ENCODE peak calls at places on chromosomes 4 and X, in eight cellular contexts. F is IMR-90, W is SK-N-SH, T is astrocyte of the spinal cord, U is OCI-LY7, Y is lower leg skin, Q is choroid plexus epithelial cell, G is Peyer's patch. D is an unnamed sample.

GRCh38 chr4:104494822-104495559 is at the start of gene CXXC4:
- DNase-seq in F (peak; percentile 10), W (peak; percentile 77), T (peak; percentile 63), U (no peak), Y (no peak), Q (peak; percentile 40), G (peak; percentile 78), D (peak; percentile 67)

GRCh38 chr4:157996061-157996460 is 176.8 kb downstream of the GASK1B start:
- DNase-seq in F (no peak), W (no peak), T (no peak), U (no peak), Y (no peak), Q (peak; percentile 33), G (no peak), D (no peak)

GRCh38 chrX:30888526-30889146 is 418 bp downstream of the TAB3 start:
- DNase-seq in F (no peak), W (no peak), T (no peak), U (no peak), Y (no peak), Q (peak; percentile 26), G (peak; percentile 53), D (peak; percentile 39)

GRCh38 chr4:186144180-186144579 is 39.7 kb downstream of the FAM149A start:
- DNase-seq in F (peak; percentile 21), W (peak; percentile 76), T (peak; percentile 47), U (no peak), Y (no peak), Q (peak; percentile 62), G (no peak), D (no peak)

GRCh38 chrX:9127991-9128390 is 94.1 kb upstream of the FAM9B start:
- DNase-seq in F (no peak), W (no peak), T (no peak), U (no peak), Y (no peak), Q (no peak), G (no peak), D (no peak)

GRCh38 chrX:19670854-19671620 is 155.7 kb upstream of the MAP3K15 start:
- DNase-seq in F (peak; percentile 79), W (peak; percentile 4), T (peak; percentile 84), U (no peak), Y (peak; percentile 15), Q (peak; percentile 61), G (peak; percentile 65), D (no peak)

GRCh38 chr4:76548704-76549103 is 113.7 kb downstream of the SHROOM3 start:
- DNase-seq in F (no peak), W (no peak), T (no peak), U (no peak), Y (no peak), Q (no peak), G (no peak), D (no peak)

GRCh38 chrX:151402719-151403390 is 5.8 kb downstream of the VMA21 start:
- DNase-seq in F (no peak), W (peak; percentile 34), T (no peak), U (no peak), Y (no peak), Q (no peak), G (no peak), D (no peak)

GRCh38 chr4:113636438-113636818 is 125.1 kb downstream of the CAMK2D start:
- DNase-seq in F (no peak), W (no peak), T (no peak), U (peak; percentile 84), Y (no peak), Q (no peak), G (no peak), D (peak; percentile 24)

GRCh38 chrX:48998391-48998790 is 3.7 kb downstream of the GRIPAP1 start:
- DNase-seq in F (no peak), W (no peak), T (no peak), U (no peak), Y (no peak), Q (no peak), G (no peak), D (no peak)

GRCh38 chr4:38242822-38243384 is 282.7 kb downstream of the PTTG2 start:
- DNase-seq in F (no peak), W (no peak), T (no peak), U (no peak), Y (no peak), Q (no peak), G (no peak), D (no peak)

GRCh38 chrX:119690921-119691716 is 1.8 kb downstream of the SEPTIN6 start:
- DNase-seq in F (peak; percentile 51), W (peak; percentile 34), T (no peak), U (no peak), Y (no peak), Q (no peak), G (no peak), D (no peak)

GRCh38 chrX:9339603-9340569 is 125.0 kb upstream of the TBL1X start:
- DNase-seq in F (no peak), W (no peak), T (no peak), U (no peak), Y (peak; percentile 16), Q (no peak), G (peak; percentile 67), D (no peak)

GRCh38 chrX:40096395-40097091 is 1.2 kb downstream of the BCOR start:
- DNase-seq in F (peak; percentile 45), W (peak; percentile 64), T (peak; percentile 56), U (peak; percentile 56), Y (no peak), Q (peak; percentile 58), G (peak; percentile 76), D (no peak)

DNA sequence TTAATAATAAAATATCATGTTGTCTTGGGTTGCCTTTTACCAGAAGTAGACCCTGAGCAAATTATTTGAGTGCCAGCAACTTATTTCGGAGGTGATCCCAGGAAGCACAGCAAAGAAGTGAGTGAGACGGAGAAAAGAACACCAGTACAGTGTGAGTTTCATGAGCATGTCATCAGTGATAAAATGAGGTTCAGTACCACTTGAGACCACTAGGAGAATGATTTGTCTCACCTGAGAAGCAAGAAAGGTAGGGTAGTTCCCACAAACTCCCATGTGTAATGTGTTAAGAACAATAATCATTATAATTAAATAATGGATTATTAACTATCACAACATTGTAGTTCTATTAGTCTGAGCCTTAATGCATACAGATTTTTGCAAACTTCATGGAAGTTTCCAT is 112.8 kb upstream of the DMD start:
- DNase-seq in F (no peak), W (no peak), T (no peak), U (no peak), Y (no peak), Q (no peak), G (no peak), D (no peak)
- TF ChIP-seq CTCF in F (no peak), W (peak; percentile 24), T (no peak), U (peak; percentile 38), Y (no peak), Q (no peak), G (no peak), D (no peak)

GRCh38 chr4:47662975-47663374 is 174.9 kb downstream of the CORIN start:
- DNase-seq in F (no peak), W (no peak), T (no peak), U (peak; percentile 43), Y (no peak), Q (no peak), G (no peak), D (no peak)
- TF ChIP-seq CTCF in F (peak; percentile 16), W (peak; percentile 55), T (peak; percentile 43), U (peak; percentile 76), Y (no peak), Q (peak; percentile 43), G (no peak), D (no peak)

DNA sequence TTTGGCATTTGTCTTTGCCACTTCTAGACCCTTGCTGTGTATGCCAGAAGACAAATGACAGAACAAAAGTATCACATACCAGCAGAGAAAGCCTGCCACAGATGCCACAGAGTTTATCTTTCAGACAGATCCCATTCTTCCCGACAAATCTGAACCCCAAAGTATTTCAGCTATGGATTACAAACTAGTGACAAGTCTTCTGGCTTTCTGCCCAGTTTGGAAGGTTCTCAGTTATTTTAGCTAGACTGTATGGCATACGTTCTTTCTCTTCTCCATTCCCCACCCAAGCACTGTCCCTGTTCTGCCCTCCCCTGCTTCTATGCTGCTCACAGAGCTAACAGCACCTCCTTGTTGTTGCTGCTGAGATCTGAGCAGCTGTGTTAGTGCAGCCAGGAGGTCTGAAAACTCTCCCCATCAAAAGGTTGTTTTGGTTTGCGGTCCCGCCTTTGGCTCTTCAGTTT is 236.7 kb downstream of the FRAS1 start:
- DNase-seq in F (peak; percentile 74), W (no peak), T (peak; percentile 88), U (no peak), Y (no peak), Q (peak; percentile 79), G (no peak), D (no peak)
- TF ChIP-seq CTCF in F (no peak), W (peak; percentile 45), T (peak; percentile 26), U (no peak), Y (no peak), Q (peak; percentile 31), G (no peak), D (no peak)

GRCh38 chrX:106171293-106171692 is 3.2 kb downstream of the PWWP3B start:
- DNase-seq in F (no peak), W (no peak), T (no peak), U (no peak), Y (no peak), Q (no peak), G (no peak), D (no peak)

GRCh38 chrX:106168107-106168506 is at the start of gene PWWP3B:
- DNase-seq in F (no peak), W (no peak), T (peak; percentile 71), U (no peak), Y (no peak), Q (peak; percentile 80), G (no peak), D (no peak)

DNA sequence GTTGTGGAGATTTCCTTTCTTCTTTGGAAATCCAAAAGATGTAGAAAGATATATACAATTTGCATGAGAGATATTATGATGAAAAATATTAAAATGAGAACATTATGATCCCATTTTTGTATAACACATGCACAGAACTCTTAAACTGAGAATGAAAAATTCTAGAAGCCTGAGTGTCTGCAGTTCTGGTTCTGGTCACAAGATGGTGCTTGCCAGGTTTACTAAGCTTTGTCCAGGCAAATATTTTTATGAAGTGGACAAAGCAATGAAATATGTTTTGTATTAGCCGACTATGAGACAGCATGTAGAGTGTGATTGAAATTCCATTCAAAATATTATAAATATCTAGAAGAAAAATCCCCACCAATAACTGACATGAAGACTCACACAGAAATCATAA is 2.2 kb downstream of the PWWP3B start:
- DNase-seq in F (no peak), W (peak; percentile 7), T (peak; percentile 52), U (no peak), Y (no peak), Q (peak; percentile 73), G (no peak), D (no peak)
- TF ChIP-seq CTCF in F (peak; percentile 28), W (peak; percentile 65), T (peak; percentile 68), U (peak; percentile 60), Y (no peak), Q (peak; percentile 64), G (no peak), D (no peak)

DNA sequence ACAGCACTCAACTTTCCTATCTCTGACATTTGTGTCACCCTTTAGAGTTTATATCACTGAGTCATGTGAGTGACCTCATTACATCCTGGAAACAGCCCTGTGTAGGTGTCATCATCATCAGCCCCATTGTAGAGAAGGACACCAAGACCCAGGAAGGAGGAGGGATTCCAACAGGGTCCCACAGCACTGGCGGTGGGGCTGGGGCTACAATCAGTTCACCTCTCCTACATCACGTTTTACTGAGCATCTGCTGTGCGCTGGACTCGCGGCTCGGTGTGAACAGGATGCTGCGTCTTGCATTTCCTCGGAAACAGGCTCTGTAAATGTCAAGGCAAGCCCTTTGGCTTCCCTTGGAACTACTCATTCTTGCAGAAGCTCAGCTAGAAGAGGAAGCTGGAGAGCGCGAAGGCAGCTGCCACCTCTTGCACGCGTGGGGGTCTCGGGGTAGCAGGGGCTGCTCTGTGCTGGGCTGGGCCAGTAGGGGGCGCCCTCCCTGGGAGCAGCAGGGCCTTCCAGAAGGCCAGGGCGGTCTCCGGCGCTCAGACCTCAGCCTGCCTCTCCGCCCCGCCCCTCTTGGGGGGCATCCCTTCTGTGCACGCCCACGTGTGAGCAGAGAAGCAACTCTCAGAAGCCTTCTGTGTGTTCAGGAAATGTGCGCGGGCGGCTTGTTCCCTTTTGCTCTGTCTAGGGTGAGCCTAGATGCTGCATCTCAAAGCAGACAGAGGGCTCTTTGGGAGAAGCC is 29.0 kb downstream of the REELD1 start:
- DNase-seq in F (peak; percentile 37), W (no peak), T (no peak), U (peak; percentile 10), Y (no peak), Q (no peak), G (peak; percentile 60), D (peak; percentile 87)
- TF ChIP-seq CTCF in F (peak; percentile 4), W (peak; percentile 57), T (peak; percentile 50), U (peak; percentile 84), Y (no peak), Q (peak; percentile 46), G (peak; percentile 24), D (peak; percentile 92)

D was measured in GM10248.